ENCODE peak calls at places on chromosomes 16 and 17, in nine cellular contexts. U, O, V, C, X, K, W, H and B are unnamed samples.

GRCh38 chr16:8919089-8919933 is 37.2 kb downstream of the LITAFD start:
- DNase-seq in U (no peak), O (no peak), V (no peak), C (no peak), X (no peak), K (no peak), W (no peak), H (no peak), B (no peak)

GRCh38 chr17:34207572-34207971 is 47.5 kb upstream of the CCL2 start:
- DNase-seq in U (no peak), O (peak; percentile 12), V (no peak), C (no peak), X (no peak), K (no peak), W (no peak), H (no peak), B (no peak)

GRCh38 chr16:65473699-65474098 is 351.8 kb upstream of the CDH11 start:
- DNase-seq in U (no peak), O (no peak), V (no peak), C (no peak), X (no peak), K (no peak), W (no peak), H (no peak), B (no peak)

GRCh38 chr16:84138824-84139627 is 6.0 kb downstream of the HSDL1 start:
- DNase-seq in U (no peak), O (no peak), V (no peak), C (peak; percentile 66), X (no peak), K (peak; percentile 31), W (peak; percentile 71), H (peak; percentile 37), B (no peak)

GRCh38 chr16:80459331-80459777 is 81.4 kb upstream of the DYNLRB2 start:
- DNase-seq in U (no peak), O (peak; percentile 32), V (no peak), C (no peak), X (no peak), K (no peak), W (no peak), H (no peak), B (no peak)

GRCh38 chr16:17346774-17347569 is 123.8 kb downstream of the XYLT1 start:
- DNase-seq in U (no peak), O (no peak), V (no peak), C (no peak), X (no peak), K (no peak), W (no peak), H (no peak), B (no peak)

GRCh38 chr16:64092284-64092683 is 1029.6 kb downstream of the CDH11 start:
- DNase-seq in U (peak; percentile 96), O (peak; percentile 54), V (no peak), C (peak; percentile 56), X (no peak), K (peak; percentile 67), W (no peak), H (no peak), B (no peak)

GRCh38 chr17:19316756-19317358 is 45.7 kb downstream of the B9D1 start:
- DNase-seq in U (no peak), O (no peak), V (no peak), C (no peak), X (no peak), K (no peak), W (no peak), H (no peak), B (no peak)

GRCh38 chr17:73643846-73644144 is 450 bp downstream of the SDK2 start:
- DNase-seq in U (no peak), O (no peak), V (no peak), C (no peak), X (no peak), K (no peak), W (no peak), H (peak; percentile 58), B (no peak)

GRCh38 chr17:73642659-73643011 is 1.6 kb downstream of the SDK2 start:
- DNase-seq in U (no peak), O (no peak), V (no peak), C (no peak), X (no peak), K (no peak), W (no peak), H (no peak), B (no peak)

GRCh38 chr17:73643012-73643845 is 1.0 kb downstream of the SDK2 start:
- DNase-seq in U (peak; percentile 25), O (peak; percentile 6), V (no peak), C (peak; percentile 22), X (no peak), K (no peak), W (peak; percentile 50), H (peak; percentile 71), B (no peak)

GRCh38 chr17:73640691-73641090 is 3.6 kb downstream of the SDK2 start:
- DNase-seq in U (no peak), O (no peak), V (no peak), C (no peak), X (no peak), K (no peak), W (peak; percentile 8), H (no peak), B (no peak)

DNA sequence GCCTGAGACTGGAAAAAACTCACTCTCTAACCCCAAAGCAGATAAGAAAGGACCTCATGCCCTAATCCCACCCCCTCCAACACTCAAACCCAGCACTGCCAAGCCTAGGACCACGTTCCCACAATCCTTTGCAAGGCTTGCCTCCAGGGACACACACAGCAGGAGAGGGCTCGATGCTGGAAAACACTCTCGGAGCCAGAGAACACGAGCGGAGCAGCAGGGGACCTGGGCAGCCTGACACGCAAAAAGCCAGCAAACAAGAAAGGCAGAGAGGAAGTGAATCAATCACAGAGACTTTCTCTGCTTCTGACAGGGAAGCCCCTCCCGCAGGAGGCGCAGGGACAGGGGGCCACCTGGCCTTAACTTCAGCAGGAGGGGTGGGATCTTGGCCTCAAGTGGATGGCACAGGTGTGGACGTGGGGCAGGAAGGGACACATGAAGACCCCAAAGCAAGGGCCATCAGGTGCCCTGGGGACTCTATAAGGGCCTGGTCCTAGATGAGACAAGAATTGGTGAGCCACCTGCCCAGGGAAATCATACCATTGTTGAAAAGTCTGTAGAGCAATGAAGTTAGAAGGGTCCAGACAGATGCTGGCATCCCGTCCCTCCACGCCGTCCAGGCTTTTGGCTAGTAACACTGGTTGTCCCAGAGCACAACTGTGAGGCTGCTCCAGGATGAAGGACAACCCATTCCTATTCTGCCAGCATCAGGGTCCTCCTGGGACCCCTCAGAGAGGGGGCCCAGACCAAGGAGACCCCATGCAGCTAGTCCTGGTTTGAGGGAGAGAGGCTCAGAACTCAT is 2.3 kb downstream of the SDK2 start:
- DNase-seq in U (no peak), O (no peak), V (no peak), C (no peak), X (no peak), K (no peak), W (peak; percentile 34), H (peak; percentile 24), B (no peak)
- H3K27me3 ChIP-seq in U (no peaks in the 10 kb centered on the region), O (no peaks in the 10 kb centered on the region), V (no peaks in the 10 kb centered on the region), C (peaks cover 77% of the 10 kb centered on the region), X (no peaks in the 10 kb centered on the region), K (peaks cover 84% of the 10 kb centered on the region), W (no peaks in the 10 kb centered on the region), H (peaks cover 3% of the 10 kb centered on the region), B (no peaks in the 10 kb centered on the region)

GRCh38 chr16:7319514-7319913 is 13.1 kb upstream of the RBFOX1 start:
- DNase-seq in U (no peak), O (no peak), V (no peak), C (no peak), X (no peak), K (no peak), W (no peak), H (no peak), B (no peak)
- H3K4me3 ChIP-seq in U (no peak overlapping the region), O (no peak overlapping the region), V (no peak overlapping the region), C (no peak overlapping the region), X (no peak overlapping the region), K (no peak overlapping the region), W (no peak overlapping the region), H (no peak overlapping the region), B (no peak overlapping the region)

GRCh38 chr17:46770439-46770817 is 48.1 kb downstream of the WNT3 start:
- DNase-seq in U (no peak), O (no peak), V (no peak), C (no peak), X (no peak), K (no peak), W (no peak), H (no peak), B (peak; percentile 31)

GRCh38 chr17:46772013-46772878 is 46.2 kb downstream of the WNT3 start:
- DNase-seq in U (peak; percentile 52), O (no peak), V (no peak), C (peak; percentile 32), X (no peak), K (peak; percentile 51), W (peak; percentile 58), H (peak; percentile 74), B (peak; percentile 46)

GRCh38 chr17:46771601-46772012 is 46.9 kb downstream of the WNT3 start:
- DNase-seq in U (no peak), O (peak; percentile 46), V (no peak), C (peak; percentile 28), X (no peak), K (no peak), W (no peak), H (no peak), B (peak; percentile 11)

GRCh38 chr17:46769531-46770438 is 48.7 kb downstream of the WNT3 start:
- DNase-seq in U (no peak), O (no peak), V (no peak), C (no peak), X (no peak), K (no peak), W (no peak), H (no peak), B (no peak)

DNA sequence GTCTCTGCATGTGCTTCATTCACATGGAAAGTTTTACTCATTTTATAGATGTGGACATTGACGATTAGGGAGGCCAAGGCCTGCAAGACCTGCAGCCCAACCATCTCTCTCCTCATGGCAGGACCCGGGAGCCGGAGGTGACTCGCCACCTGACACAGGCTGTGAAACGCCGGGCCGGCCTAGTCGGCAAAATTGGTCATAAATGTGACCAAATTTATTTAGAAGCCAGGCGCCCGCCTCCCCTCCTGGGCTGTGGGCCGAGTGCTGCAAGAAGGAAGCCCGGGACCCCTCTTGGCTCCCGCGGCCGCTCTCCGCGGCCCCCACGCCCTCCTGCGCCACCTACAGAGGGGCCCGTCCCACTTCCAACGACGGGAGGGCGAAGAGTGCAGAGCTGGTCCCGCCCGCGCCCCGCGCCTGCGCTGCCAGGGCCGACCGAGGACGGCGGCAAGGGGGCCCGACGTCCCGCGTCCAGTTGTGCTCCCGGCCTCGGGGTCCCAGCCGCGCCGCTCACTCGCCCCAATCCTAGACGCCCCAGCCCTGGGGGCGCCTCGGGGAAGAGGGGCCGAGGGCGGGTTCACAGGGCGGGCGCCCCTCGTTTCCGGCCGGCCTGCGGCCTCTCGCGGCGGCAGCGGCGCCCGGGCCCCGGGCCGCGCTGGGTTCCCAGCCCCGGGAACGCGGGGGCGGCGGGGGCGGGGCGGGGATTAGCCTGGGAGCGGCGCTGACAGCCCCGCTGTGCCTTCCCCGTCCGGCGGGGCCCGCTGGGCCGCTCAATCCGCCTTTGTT is 47.5 kb downstream of the WNT3 start:
- DNase-seq in U (no peak), O (peak; percentile 52), V (no peak), C (peak; percentile 63), X (no peak), K (peak; percentile 76), W (no peak), H (peak; percentile 92), B (no peak)
- H3K27me3 ChIP-seq in U (no peaks in the 10 kb centered on the region), O (no peaks in the 10 kb centered on the region), V (no peaks in the 10 kb centered on the region), C (no peaks in the 10 kb centered on the region), X (no peaks in the 10 kb centered on the region), K (no peaks in the 10 kb centered on the region), W (no peaks in the 10 kb centered on the region), H (peaks cover 70% of the 10 kb centered on the region), B (peaks cover 30% of the 10 kb centered on the region)

DNA sequence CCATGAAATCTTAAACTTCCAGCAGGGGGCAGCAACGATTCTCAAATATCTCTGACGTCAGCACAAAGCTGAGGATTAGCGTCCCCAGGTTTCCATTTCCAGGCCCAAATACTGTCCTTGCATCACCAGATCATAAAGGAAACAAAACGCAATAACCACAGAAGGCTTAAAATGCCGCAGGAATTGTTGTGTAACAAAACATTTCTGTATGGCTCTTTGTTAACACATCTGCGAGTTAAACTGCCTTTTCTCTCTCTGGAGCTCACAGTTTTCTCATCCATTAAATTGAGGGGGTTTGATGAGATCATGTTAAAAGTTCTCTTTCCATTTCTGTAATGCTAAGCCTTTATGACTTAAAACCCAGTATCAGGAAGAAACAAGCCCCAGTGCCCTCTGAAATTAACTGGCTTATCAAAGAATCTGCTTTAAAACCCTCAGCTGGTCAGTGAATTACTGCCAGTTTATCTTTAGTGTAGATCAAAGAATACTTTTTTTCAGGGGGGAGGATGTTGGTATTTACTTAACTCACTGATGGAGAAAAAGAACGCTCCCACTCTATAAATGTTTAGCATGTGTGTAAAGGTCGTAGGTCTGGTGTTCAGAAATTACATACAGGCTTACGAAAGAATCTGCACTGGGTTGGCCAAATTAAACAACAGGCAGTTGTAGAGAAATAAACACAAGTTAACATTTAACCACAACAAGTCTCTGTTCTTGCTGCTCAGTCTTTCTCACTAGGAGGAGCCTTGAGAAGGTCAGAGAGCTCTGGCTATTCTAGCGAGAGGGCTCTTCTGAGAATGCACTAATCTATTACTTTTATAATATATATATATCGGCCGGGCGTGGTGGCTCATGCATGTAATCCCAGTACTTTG is 10.6 kb upstream of the TERF2 start:
- DNase-seq in U (peak; percentile 87), O (peak; percentile 98), V (no peak), C (peak; percentile 98), X (no peak), K (peak; percentile 89), W (no peak), H (peak; percentile 92), B (peak; percentile 65)
- H3K4me3 ChIP-seq in U (no peak overlapping the region), O (no peak overlapping the region), V (peak overlapping the region; percentile 31), C (no peak overlapping the region), X (no peak overlapping the region), K (no peak overlapping the region), W (peak overlapping the region; percentile 11), H (no peak overlapping the region), B (no peak overlapping the region)